ENCODE peak calls at places on chromosomes 11 and 22, in eight cellular contexts. X, V, Y, S, G, Z, H and C are unnamed samples.

GRCh38 chr22:21931056-21931455 is 21.6 kb downstream of the PPM1F start:
- DNase-seq in Y (no peak), V (no peak), H (no peak), S (no peak), X (no peak), G (no peak), Z (no peak), C (no peak)

GRCh38 chr11:125414121-125414520 is 81.9 kb downstream of the FEZ1 start:
- DNase-seq in G (no peak), X (no peak), S (no peak), V (no peak), Z (no peak), Y (peak; percentile 2), H (no peak), C (no peak)

GRCh38 chr11:44361883-44362282 is 51.9 kb upstream of the ALX4 start:
- DNase-seq in X (no peak), G (no peak), Y (no peak), H (no peak), V (no peak), Z (no peak), S (no peak), C (no peak)

GRCh38 chr22:27919943-27920755 is 1.1 kb upstream of the PITPNB start:
- DNase-seq in G (peak; percentile 58), Y (no peak), Z (no peak), S (no peak), X (no peak), V (no peak), H (no peak), C (no peak)

GRCh38 chr22:17164392-17165024 is 5.4 kb upstream of the HDHD5 start:
- DNase-seq in Y (no peak), H (no peak), G (no peak), Z (no peak), S (no peak), X (no peak), V (no peak), C (no peak)

GRCh38 chr11:93196816-93197382 is 892 bp downstream of the SLC36A4 start:
- DNase-seq in X (no peak), S (no peak), H (no peak), Y (no peak), G (no peak), Z (no peak), V (no peak), C (no peak)

GRCh38 chr11:26331911-26332571 is at the start of gene ANO3:
- DNase-seq in G (peak; percentile 52), H (peak; percentile 50), Y (no peak), Z (no peak), V (peak; percentile 69), X (no peak), S (peak; percentile 22), C (peak; percentile 84)

GRCh38 chr11:87215236-87215635 is 177.5 kb downstream of the TMEM135 start:
- DNase-seq in S (no peak), V (no peak), X (no peak), G (peak; percentile 44), Y (no peak), Z (no peak), H (no peak), C (no peak)

GRCh38 chr22:32917577-32918375 is 116.3 kb downstream of the TIMP3 start:
- DNase-seq in X (no peak), Z (no peak), V (no peak), Y (no peak), S (no peak), H (no peak), G (no peak), C (no peak)

GRCh38 chr11:131468565-131468964 is 98.2 kb downstream of the NTM start:
- DNase-seq in G (no peak), Z (no peak), H (no peak), S (no peak), X (no peak), Y (no peak), V (no peak), C (no peak)

GRCh38 chr11:15830730-15831443 is 525.5 kb downstream of the SOX6 start:
- DNase-seq in X (no peak), S (no peak), G (no peak), V (no peak), H (no peak), Y (no peak), Z (no peak), C (no peak)

GRCh38 chr11:114201219-114201618 is 95.0 kb upstream of the NNMT start:
- DNase-seq in H (no peak), X (no peak), Z (no peak), Y (no peak), S (no peak), V (no peak), G (no peak), C (no peak)

GRCh38 chr11:93236741-93237675 is 39.2 kb upstream of the SLC36A4 start:
- DNase-seq in S (peak; percentile 21), Y (no peak), V (no peak), X (no peak), G (peak; percentile 8), H (no peak), Z (no peak), C (no peak)

GRCh38 chr11:75490221-75491181 is 35.2 kb downstream of the GDPD5 start:
- DNase-seq in G (peak; percentile 32), V (no peak), H (no peak), Y (no peak), S (no peak), X (no peak), Z (no peak), C (no peak)

GRCh38 chr22:26547426-26547825 is 35.2 kb upstream of the TFIP11 start:
- DNase-seq in X (no peak), Y (no peak), S (no peak), Z (no peak), H (no peak), G (peak; percentile 59), V (no peak), C (no peak)

GRCh38 chr11:3152471-3153110 is 12.5 kb downstream of the OSBPL5 start:
- DNase-seq in Z (no peak), G (no peak), X (no peak), Y (no peak), H (no peak), V (peak; percentile 45), S (no peak), C (no peak)
- TF ChIP-seq CTCF in Z (no peak), G (no peak), X (no peak), Y (no peak), H (no peak), V (no peak), S (no peak), C (no peak)

GRCh38 chr22:45469573-45470383 is 32.9 kb upstream of the FBLN1 start:
- DNase-seq in G (peak; percentile 78), H (no peak), X (no peak), Z (no peak), Y (no peak), V (no peak), S (no peak), C (peak; percentile 7)
- H3K27ac ChIP-seq in G (peak overlapping the region; percentile 77), H (peak overlapping the region; percentile 72), X (no peak overlapping the region), Z (peak overlapping the region; percentile 83), Y (peak overlapping the region; percentile 86), V (no peak overlapping the region), S (peak overlapping the region; percentile 34), C (peak overlapping the region; percentile 43)

DNA sequence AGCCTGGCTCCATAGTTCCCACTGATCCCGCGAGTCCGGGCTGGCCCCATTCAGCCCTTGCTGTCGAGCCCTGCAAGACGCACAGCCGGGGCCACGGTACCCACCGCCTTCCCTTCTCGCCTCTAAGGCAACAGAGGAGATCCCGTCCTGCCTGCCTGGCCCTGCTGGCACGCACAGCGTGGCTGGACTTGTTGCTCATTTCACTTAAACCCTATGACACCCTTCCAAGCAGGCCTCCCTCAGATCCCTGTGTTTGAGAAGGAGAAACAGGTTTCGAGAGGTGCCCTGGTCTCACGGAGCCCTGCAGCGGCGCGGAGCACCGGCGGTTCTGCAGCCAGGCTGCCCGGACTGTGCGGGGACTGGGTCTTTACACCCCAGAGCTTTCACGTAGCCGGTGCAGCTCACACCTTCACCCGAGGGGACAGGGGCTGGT is 1048.4 kb downstream of the BRD1 start:
- DNase-seq in S (no peak), Z (no peak), Y (no peak), G (no peak), X (no peak), V (no peak), H (no peak), C (no peak)
- H3K9me3 ChIP-seq in S (no peaks in the 10 kb centered on the region), Z (no peaks in the 10 kb centered on the region), Y (peaks cover 18% of the 10 kb centered on the region), G (peaks cover 47% of the 10 kb centered on the region), X (no peaks in the 10 kb centered on the region), V (no peaks in the 10 kb centered on the region), H (peaks cover 76% of the 10 kb centered on the region), C (no peaks in the 10 kb centered on the region)

DNA sequence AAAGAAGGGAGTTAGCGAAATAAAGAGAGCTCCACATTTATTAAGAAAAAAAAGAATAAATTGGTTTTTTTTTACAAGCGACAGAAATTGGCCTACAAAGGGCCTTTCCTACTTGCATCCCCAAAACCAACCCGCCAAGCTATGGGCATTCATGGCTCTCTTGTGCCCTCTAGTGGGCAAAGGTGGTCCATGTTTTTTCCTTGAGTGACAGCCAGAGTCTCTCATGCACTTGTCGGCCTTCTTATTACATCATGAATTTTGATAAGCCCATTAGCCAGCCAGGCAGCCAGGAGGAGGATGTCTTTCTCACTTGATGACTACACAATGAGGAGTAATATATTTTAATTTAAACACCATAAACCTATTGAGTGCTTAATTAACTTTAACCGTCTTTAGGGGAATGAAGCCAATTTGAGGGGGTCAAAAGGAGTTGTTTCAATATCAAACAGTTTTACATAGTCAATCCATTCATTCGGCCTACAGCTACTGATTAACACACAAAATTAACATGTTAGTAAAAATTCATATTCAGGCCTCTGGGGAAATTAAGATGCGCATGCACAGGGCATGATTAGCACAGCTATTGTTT is 85.4 kb downstream of the RCN1 start:
- DNase-seq in V (no peak), Y (peak; percentile 71), X (peak; percentile 69), S (peak; percentile 73), G (peak; percentile 72), Z (peak; percentile 2), H (peak; percentile 48), C (peak; percentile 59)
- TF ChIP-seq CTCF in V (peak; percentile 85), Y (peak; percentile 75), X (peak; percentile 95), S (peak; percentile 76), G (peak; percentile 89), Z (peak; percentile 80), H (peak; percentile 94), C (peak; percentile 92)

DNA sequence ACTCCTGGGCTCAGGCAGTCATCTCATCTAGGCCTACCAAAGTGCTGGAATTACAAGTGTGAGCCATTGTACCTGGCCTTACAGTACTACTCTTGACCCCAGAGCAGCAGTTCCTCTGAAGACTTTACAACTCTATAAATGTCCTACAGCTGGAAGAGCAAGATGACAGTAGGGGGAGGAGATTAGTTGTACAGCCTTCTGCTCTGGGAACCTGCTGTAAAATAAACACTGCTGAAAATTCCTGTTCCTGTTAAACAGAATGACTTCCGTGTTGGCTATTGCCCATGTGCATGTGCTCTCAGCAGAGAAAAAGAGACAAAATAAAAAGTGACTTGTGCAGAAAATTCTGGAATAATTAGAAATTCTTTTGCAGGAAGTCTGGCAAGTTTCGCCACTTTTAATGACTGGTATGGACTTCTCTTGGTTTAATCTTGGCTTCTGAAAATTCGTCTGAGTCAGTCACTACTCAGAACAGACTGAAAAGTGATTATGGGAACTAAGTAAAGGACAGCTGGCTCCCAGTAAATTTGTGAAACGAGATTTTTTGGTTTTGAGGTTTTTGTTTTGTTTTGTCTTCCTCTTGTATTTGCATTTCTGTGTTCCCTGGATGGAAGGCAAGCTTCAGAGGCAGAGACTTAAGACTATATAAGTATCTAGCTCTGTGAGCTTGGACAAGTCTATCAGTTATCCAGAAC is 955.7 kb downstream of the DLG2 start:
- DNase-seq in X (no peak), H (no peak), Y (no peak), G (no peak), S (no peak), V (no peak), Z (no peak), C (no peak)
- H3K27ac ChIP-seq in X (no peak overlapping the region), H (no peak overlapping the region), Y (no peak overlapping the region), G (no peak overlapping the region), S (no peak overlapping the region), V (no peak overlapping the region), Z (no peak overlapping the region), C (no peak overlapping the region)

GRCh38 chr22:47340851-47341436 is 578.5 kb downstream of the TBC1D22A start:
- DNase-seq in S (no peak), Y (no peak), V (no peak), X (no peak), G (no peak), Z (no peak), H (no peak), C (no peak)
- H3K9me3 ChIP-seq in S (no peaks in the 10 kb centered on the region), Y (no peaks in the 10 kb centered on the region), V (no peaks in the 10 kb centered on the region), X (no peaks in the 10 kb centered on the region), G (peaks cover 29% of the 10 kb centered on the region), Z (no peaks in the 10 kb centered on the region), H (no peaks in the 10 kb centered on the region), C (no peaks in the 10 kb centered on the region)